ENCODE peak calls at places on chromosomes 16 and 17, in six cellular contexts. V, B, Y, Q, T and C are unnamed samples.
A peak's percentile ranks its signal among the peaks of the same experiment; 100 is the strongest.

GRCh38 chr17:63274156-63274555 is 171.9 kb downstream of the CYB561 start:
- DNase-seq in V (no peak), Q (no peak), T (no peak), Y (no peak), B (no peak), C (no peak)

GRCh38 chr16:78505544-78506371 is 406.3 kb downstream of the WWOX start:
- DNase-seq in Y (no peak), V (no peak), T (no peak), B (peak; percentile 35), Q (peak; percentile 68), C (no peak)

GRCh38 chr17:82687375-82687861 is 11.1 kb downstream of the RAB40B start:
- DNase-seq in T (no peak), B (peak; percentile 66), V (no peak), Y (peak; percentile 90), Q (no peak), C (no peak)

GRCh38 chr17:18038861-18039534 is at the start of the genes ATPAF2 and GID4:
- DNase-seq in T (peak; percentile 99), B (peak; percentile 99), V (peak; percentile 99), Y (peak; percentile 99), Q (peak; percentile 100), C (peak; percentile 99)

GRCh38 chr17:50834786-50835562 is 412 bp upstream of the WFIKKN2 start:
- DNase-seq in Y (no peak), Q (no peak), V (no peak), T (no peak), B (no peak), C (no peak)

GRCh38 chr17:52159159-52159809 is 770 bp upstream of the CA10 start:
- DNase-seq in V (no peak), B (no peak), T (no peak), Q (no peak), Y (no peak), C (no peak)

GRCh38 chr16:30430428-30430970 is 669 bp upstream of the DCTPP1 start:
- DNase-seq in Q (no peak), B (no peak), Y (no peak), T (no peak), V (no peak), C (no peak)

GRCh38 chr16:8686879-8687278 is 12.5 kb downstream of the ABAT start:
- DNase-seq in Q (no peak), Y (no peak), B (no peak), T (no peak), V (no peak), C (no peak)

GRCh38 chr16:35102780-35103403 is 1643.5 kb downstream of the TP53TG3F start:
- DNase-seq in B (no peak), Y (no peak), T (no peak), Q (no peak), V (no peak), C (no peak)

GRCh38 chr16:89729863-89730574 is 8.7 kb downstream of the ZNF276 start:
- DNase-seq in B (no peak), V (no peak), T (no peak), Q (no peak), Y (no peak), C (no peak)

GRCh38 chr17:28741358-28742349 is 2.2 kb upstream of the TRAF4 start:
- DNase-seq in Y (no peak), T (no peak), V (no peak), Q (no peak), B (peak; percentile 12), C (peak; percentile 62)

GRCh38 chr17:32349503-32349853 is 479 bp upstream of the ZNF207 start:
- DNase-seq in Q (no peak), B (no peak), V (no peak), T (no peak), Y (no peak), C (no peak)

GRCh38 chr17:37844158-37844976 is 79.8 kb upstream of the TBC1D3K start:
- DNase-seq in V (peak; percentile 4), T (peak; percentile 36), Y (peak; percentile 19), B (no peak), Q (peak; percentile 83), C (peak; percentile 86)

GRCh38 chr17:50198026-50198669 is 3.3 kb downstream of the COL1A1 start:
- DNase-seq in B (peak; percentile 11), Q (no peak), V (peak; percentile 49), Y (peak; percentile 63), T (peak; percentile 52), C (peak; percentile 75)

GRCh38 chr17:1730345-1731193 is 6.1 kb downstream of the WDR81 start:
- DNase-seq in Y (peak; percentile 85), B (no peak), V (no peak), T (no peak), Q (peak; percentile 86), C (no peak)

GRCh38 chr17:1976000-1976682 is 49.0 kb downstream of the RTN4RL1 start:
- DNase-seq in V (no peak), Y (no peak), B (no peak), T (no peak), Q (no peak), C (no peak)

GRCh38 chr17:82865274-82865673 is 25.5 kb upstream of the ZNF750 start:
- DNase-seq in T (no peak), V (no peak), B (no peak), Y (no peak), Q (no peak), C (no peak)

GRCh38 chr16:57532251-57532625 is 4.1 kb downstream of the CCDC102A start:
- DNase-seq in V (no peak), B (no peak), T (no peak), Q (peak; percentile 40), Y (no peak), C (peak; percentile 11)

GRCh38 chr17:75047398-75048098 is 523 bp downstream of the KCTD2 start:
- DNase-seq in B (no peak), Y (no peak), Q (peak; percentile 76), T (peak; percentile 10), V (peak; percentile 28), C (peak; percentile 52)

GRCh38 chr17:1752425-1752941 is 9.4 kb upstream of the SERPINF1 start:
- DNase-seq in Y (peak; percentile 78), Q (peak; percentile 89), B (no peak), V (no peak), T (no peak), C (peak; percentile 71)

GRCh38 chr16:80015566-80015965 is 415.0 kb upstream of the MAF start:
- DNase-seq in V (no peak), Q (no peak), Y (peak; percentile 73), B (no peak), T (no peak), C (no peak)

GRCh38 chr16:85178596-85178995 is 66.3 kb upstream of the CIBAR2 start:
- DNase-seq in V (no peak), Q (no peak), Y (no peak), B (no peak), T (no peak), C (no peak)

GRCh38 chr16:12436201-12436657 is 367.5 kb downstream of the CPPED1 start:
- DNase-seq in V (no peak), Y (no peak), Q (no peak), T (no peak), B (no peak), C (no peak)

GRCh38 chr16:89349947-89350633 is 132.6 kb downstream of the ZNF778 start:
- DNase-seq in V (no peak), T (no peak), Y (no peak), Q (no peak), B (no peak), C (no peak)

GRCh38 chr17:81556175-81556691 is 4.1 kb upstream of the FAAP100 start:
- DNase-seq in T (no peak), B (no peak), Y (no peak), Q (no peak), V (no peak), C (no peak)

GRCh38 chr16:50842589-50842988 is 100.7 kb downstream of the CYLD start:
- DNase-seq in B (no peak), Q (no peak), Y (no peak), T (no peak), V (no peak), C (no peak)

GRCh38 chr17:41965694-41966375 is 760 bp upstream of the CNP start:
- DNase-seq in Q (peak; percentile 87), V (peak; percentile 48), T (peak; percentile 35), Y (peak; percentile 95), B (no peak), C (peak; percentile 78)